ENCODE peak calls at places on chromosomes 12 and 14, in six cellular contexts. T is AML-193, D is endothelial cell, A is COR-L47, V is astrocyte of the spinal cord, Y is NB4. C is an unnamed sample.

GRCh38 chr12:71694099-71694820 is 8.4 kb downstream of the TMEM19 start:
- DNase-seq in T (no peak), D (no peak), A (no peak), V (no peak), Y (no peak), C (no peak)

GRCh38 chr12:50677858-50678257 is 86.0 kb upstream of the ATF1 start:
- DNase-seq in T (no peak), D (no peak), A (no peak), V (peak), Y (no peak), C (no peak)

GRCh38 chr14:95156153-95156764 is 1.1 kb downstream of the DICER1 start:
- DNase-seq in T (no peak), D (no peak), A (no peak), V (peak), Y (peak), C (no peak)

GRCh38 chr12:75208851-75209781 is 523 bp downstream of the KCNC2 start:
- DNase-seq in T (no peak), D (peak), A (no peak), V (peak), Y (peak), C (peak)

GRCh38 chr12:52434760-52435530 is 774 bp upstream of the KRT75 start:
- DNase-seq in T (no peak), D (no peak), A (no peak), V (no peak), Y (no peak), C (no peak)

GRCh38 chr12:95918194-95918993 is 24.0 kb downstream of the CCDC38 start:
- DNase-seq in T (peak), D (peak), A (peak), V (peak), Y (peak), C (peak)

GRCh38 chr12:104480826-104481457 is 24.2 kb downstream of the CHST11 start:
- DNase-seq in T (no peak), D (no peak), A (no peak), V (peak), Y (peak), C (no peak)

GRCh38 chr12:1691123-1692007 is 495 bp downstream of the ADIPOR2 start:
- DNase-seq in T (no peak), D (peak), A (no peak), V (peak), Y (peak), C (peak)

GRCh38 chr12:101707131-101707782 is 9.8 kb downstream of the CHPT1 start:
- DNase-seq in T (no peak), D (no peak), A (no peak), V (no peak), Y (no peak), C (no peak)

GRCh38 chr14:65179918-65180724 is 77.8 kb upstream of the MAX start:
- DNase-seq in T (no peak), D (no peak), A (no peak), V (peak), Y (no peak), C (peak)

GRCh38 chr14:70189678-70190077 is 927 bp upstream of the SLC8A3 start:
- DNase-seq in T (no peak), D (no peak), A (no peak), V (no peak), Y (no peak), C (no peak)

C was measured in T47D.